ENCODE peak calls at places on chromosomes 4 and X, in seven cellular contexts. K is substantia nigra, N is brain microvascular endothelial cell, J is HCT116, V is pancreas, X is lower lobe of right lung, A is Peyer's patch. W is an unnamed sample.

GRCh38 chr4:102620697-102621497 is 119.7 kb downstream of the NFKB1 start:
- DNase-seq in K (no peak), N (peak; percentile 80), J (peak; percentile 76), V (no peak), X (no peak), A (no peak), W (no peak)

GRCh38 chrX:12843061-12843667 is 23.7 kb upstream of the TLR7 start:
- DNase-seq in K (no peak), N (no peak), J (no peak), V (no peak), X (no peak), A (no peak), W (no peak)

GRCh38 chrX:130170752-130171445 is 863 bp upstream of the RAB33A start:
- DNase-seq in K (peak; percentile 87), N (peak; percentile 20), J (no peak), V (no peak), X (peak; percentile 56), A (peak; percentile 75), W (no peak)

GRCh38 chr4:182083681-182084410 is 159.4 kb upstream of the TENM3 start:
- DNase-seq in K (no peak), N (no peak), J (no peak), V (no peak), X (no peak), A (no peak), W (no peak)

GRCh38 chr4:134848681-134849080 is 647.1 kb upstream of the PABPC4L start:
- DNase-seq in K (no peak), N (no peak), J (no peak), V (no peak), X (no peak), A (no peak), W (no peak)

GRCh38 chrX:15761564-15762191 is 23.6 kb downstream of the CA5B start:
- DNase-seq in K (no peak), N (peak; percentile 38), J (no peak), V (no peak), X (no peak), A (no peak), W (no peak)

GRCh38 chr4:14667624-14668295 is 334.5 kb upstream of the CPEB2 start:
- DNase-seq in K (no peak), N (peak; percentile 48), J (no peak), V (no peak), X (no peak), A (no peak), W (no peak)

GRCh38 chrX:6052111-6052745 is 176.4 kb downstream of the NLGN4X start:
- DNase-seq in K (no peak), N (no peak), J (no peak), V (no peak), X (no peak), A (no peak), W (no peak)

GRCh38 chr4:17024430-17024829 is 126.0 kb upstream of the LDB2 start:
- DNase-seq in K (no peak), N (no peak), J (no peak), V (no peak), X (no peak), A (no peak), W (no peak)

GRCh38 chrX:56761167-56761566 is 32.1 kb downstream of the NBDY start:
- DNase-seq in K (no peak), N (no peak), J (no peak), V (no peak), X (no peak), A (no peak), W (no peak)

GRCh38 chrX:68375803-68376202 is 57.5 kb downstream of the OPHN1 start:
- DNase-seq in K (no peak), N (peak; percentile 1), J (no peak), V (no peak), X (no peak), A (no peak), W (no peak)

GRCh38 chr4:152033621-152034020 is 272.8 kb upstream of the GATB start:
- DNase-seq in K (no peak), N (no peak), J (no peak), V (no peak), X (no peak), A (no peak), W (no peak)

GRCh38 chrX:1679238-1679637 is 64.4 kb downstream of the ASMT start:
- DNase-seq in K (no peak), N (peak; percentile 34), J (no peak), V (peak; percentile 5), X (no peak), A (no peak), W (no peak)

GRCh38 chrX:137031517-137032377 is 2.0 kb downstream of the GPR101 start:
- DNase-seq in K (no peak), N (peak; percentile 28), J (no peak), V (no peak), X (no peak), A (no peak), W (no peak)

GRCh38 chr4:52069566-52069965 is 18.5 kb downstream of the SPATA18 start:
- DNase-seq in K (no peak), N (no peak), J (no peak), V (no peak), X (no peak), A (no peak), W (no peak)

GRCh38 chrX:10554612-10555270 is 65.6 kb downstream of the MID1 start:
- DNase-seq in K (no peak), N (no peak), J (no peak), V (no peak), X (no peak), A (no peak), W (no peak)

GRCh38 chr4:122663814-122664610 is 43.1 kb upstream of the IL21 start:
- DNase-seq in K (no peak), N (no peak), J (no peak), V (no peak), X (no peak), A (no peak), W (no peak)

GRCh38 chrX:125004799-125005198 is 314.9 kb upstream of the TEX13C start:
- DNase-seq in K (no peak), N (no peak), J (no peak), V (no peak), X (no peak), A (no peak), W (no peak)

GRCh38 chr4:53734584-53735363 is 143.5 kb upstream of the LNX1 start:
- DNase-seq in K (no peak), N (peak; percentile 28), J (no peak), V (no peak), X (no peak), A (no peak), W (no peak)

GRCh38 chr4:153207561-153207960 is 3.3 kb downstream of the TRIM2 start:
- DNase-seq in K (peak; percentile 32), N (peak; percentile 26), J (no peak), V (peak; percentile 63), X (no peak), A (no peak), W (no peak)

GRCh38 chr4:89868999-89869589 is 25.6 kb upstream of the MMRN1 start:
- DNase-seq in K (no peak), N (no peak), J (no peak), V (no peak), X (no peak), A (no peak), W (no peak)

GRCh38 chr4:113901994-113902787 is 77.3 kb downstream of the ARSJ start:
- DNase-seq in K (no peak), N (no peak), J (no peak), V (peak; percentile 73), X (peak; percentile 65), A (peak; percentile 41), W (no peak)

DNA sequence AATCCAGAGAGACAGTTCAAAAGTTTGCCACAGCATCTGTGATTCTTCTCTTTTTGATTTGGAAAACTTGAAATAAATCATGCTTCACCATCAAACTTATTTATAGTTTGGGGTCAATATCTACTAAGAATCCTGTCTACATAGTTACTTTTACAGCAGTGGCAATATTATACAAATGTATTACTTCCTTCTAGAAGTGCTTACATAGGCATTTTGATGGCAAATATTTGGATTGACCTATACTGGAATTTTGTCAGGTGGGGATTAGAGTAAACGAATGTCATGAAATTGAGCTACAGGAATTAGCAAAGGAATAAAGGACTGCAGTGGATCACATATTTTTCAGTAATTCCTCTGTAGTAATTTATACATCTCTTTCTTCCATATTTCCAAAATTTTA is 1885.5 kb upstream of the ADGRL3 start:
- DNase-seq in K (no peak), N (no peak), J (no peak), V (no peak), X (no peak), A (no peak), W (no peak)
- H3K27ac ChIP-seq in K (no peak overlapping the region), N (no peak overlapping the region), J (no peak overlapping the region), V (no peak overlapping the region), X (no peak overlapping the region), A (no peak overlapping the region), W (no peak overlapping the region)

GRCh38 chrX:119852410-119853353 is at the start of gene UPF3B:
- DNase-seq in K (peak; percentile 91), N (peak; percentile 96), J (peak; percentile 95), V (peak; percentile 91), X (peak; percentile 97), A (peak; percentile 96), W (peak; percentile 97)

DNA sequence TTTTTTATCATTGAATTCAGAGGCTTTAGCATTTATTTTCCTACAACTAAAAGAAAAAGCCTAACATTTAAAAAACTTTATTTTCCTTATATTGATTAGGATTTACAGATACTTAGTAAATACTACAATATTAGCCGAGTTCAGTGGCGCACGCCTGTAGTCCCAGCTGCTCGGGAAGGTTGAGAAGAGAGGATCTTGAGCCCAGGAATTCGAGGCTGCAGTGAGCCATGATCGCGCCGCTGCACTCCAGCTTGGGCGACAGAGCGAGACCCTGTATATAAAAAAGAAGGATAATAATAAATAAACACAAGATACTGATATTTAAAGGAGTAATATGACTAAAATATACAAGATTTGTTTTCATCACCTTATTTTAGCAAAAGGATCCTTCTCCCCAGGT is 686 bp upstream of the UPF3B start:
- DNase-seq in K (no peak), N (no peak), J (no peak), V (no peak), X (no peak), A (no peak), W (no peak)
- H3K27ac ChIP-seq in K (peak overlapping the region; percentile 59), N (peak overlapping the region; percentile 45), J (peak overlapping the region; percentile 16), V (peak overlapping the region; percentile 82), X (peak overlapping the region; percentile 76), A (no peak overlapping the region), W (peak overlapping the region; percentile 92)

GRCh38 chr4:40587826-40588225 is 41.8 kb downstream of the RBM47 start:
- DNase-seq in K (no peak), N (peak; percentile 19), J (no peak), V (no peak), X (peak; percentile 60), A (no peak), W (no peak)
- H3K27ac ChIP-seq in K (no peak overlapping the region), N (no peak overlapping the region), J (no peak overlapping the region), V (no peak overlapping the region), X (peak overlapping the region; percentile 56), A (no peak overlapping the region), W (no peak overlapping the region)

GRCh38 chr4:39353478-39354177 is 12.5 kb downstream of the RFC1 start:
- DNase-seq in K (no peak), N (no peak), J (no peak), V (no peak), X (no peak), A (no peak), W (no peak)

GRCh38 chr4:39349326-39349725 is 16.8 kb downstream of the RFC1 start:
- DNase-seq in K (no peak), N (no peak), J (no peak), V (no peak), X (no peak), A (no peak), W (no peak)

GRCh38 chr4:39348371-39349265 is 17.5 kb downstream of the RFC1 start:
- DNase-seq in K (no peak), N (peak; percentile 51), J (no peak), V (no peak), X (no peak), A (no peak), W (no peak)

GRCh38 chr4:39357002-39357401 is 9.2 kb downstream of the RFC1 start:
- DNase-seq in K (no peak), N (no peak), J (no peak), V (no peak), X (no peak), A (no peak), W (no peak)

GRCh38 chr4:39354178-39354503 is 12.0 kb downstream of the RFC1 start:
- DNase-seq in K (no peak), N (no peak), J (no peak), V (no peak), X (no peak), A (no peak), W (no peak)
- H3K27ac ChIP-seq in K (peak overlapping the region; percentile 79), N (peak overlapping the region; percentile 79), J (no peak overlapping the region), V (peak overlapping the region; percentile 70), X (peak overlapping the region; percentile 87), A (peak overlapping the region; percentile 83), W (peak overlapping the region; percentile 31)

W was measured in tibial artery.